ENCODE peak calls at places on chromosomes 3 and 15, in four cellular contexts. X is ACHN, R is Calu3, P is HL-60. U is an unnamed sample.

GRCh38 chr3:48430359-48431101 is 644 bp upstream of the PLXNB1 start:
- DNase-seq in P (no peak), X (no peak), R (no peak), U (no peak)

GRCh38 chr3:195061756-195062655 is 209.0 kb downstream of the XXYLT1 start:
- DNase-seq in X (no peak), R (no peak), P (no peak), U (no peak)

GRCh38 chr3:32972482-32973146 is 21.2 kb downstream of the CCR4 start:
- DNase-seq in X (no peak), R (no peak), P (no peak), U (no peak)

GRCh38 chr15:90257776-90258175 is 7.7 kb upstream of the NGRN start:
- DNase-seq in P (peak), R (no peak), X (no peak), U (no peak)

GRCh38 chr3:6223572-6223971 is 637.3 kb upstream of the GRM7 start:
- DNase-seq in P (no peak), X (no peak), R (no peak), U (no peak)

GRCh38 chr3:178284180-178284579 is 252.1 kb upstream of the KCNMB2 start:
- DNase-seq in P (no peak), R (no peak), X (no peak), U (no peak)

GRCh38 chr3:165466856-165467255 is 270.7 kb upstream of the SLITRK3 start:
- DNase-seq in X (no peak), R (no peak), P (no peak), U (no peak)

GRCh38 chr3:115876860-115877646 is 253.7 kb downstream of the GAP43 start:
- DNase-seq in R (no peak), P (no peak), X (no peak), U (no peak)

GRCh38 chr15:65049418-65049840 is 4.2 kb downstream of the SLC51B start:
- DNase-seq in X (peak), R (peak), P (peak), U (peak)

GRCh38 chr3:159637895-159638542 is 350.6 kb upstream of the IL12A start:
- DNase-seq in P (no peak), R (peak), X (peak), U (no peak)

GRCh38 chr15:69489101-69489571 is 36.5 kb downstream of the RPLP1 start:
- DNase-seq in X (no peak), R (no peak), P (no peak), U (no peak)

GRCh38 chr3:184666422-184666821 is 45.4 kb downstream of the MAGEF1 start:
- DNase-seq in X (no peak), R (no peak), P (no peak), U (no peak)

GRCh38 chr3:43968465-43968864 is 273.2 kb upstream of the TOPAZ1 start:
- DNase-seq in X (no peak), R (no peak), P (no peak), U (no peak)

GRCh38 chr3:195250473-195251251 is 20.3 kb downstream of the XXYLT1 start:
- DNase-seq in P (no peak), R (no peak), X (no peak), U (peak)

GRCh38 chr3:64028754-64029153 is 5.5 kb upstream of the PSMD6 start:
- DNase-seq in X (no peak), R (no peak), P (no peak), U (no peak)